ENCODE peak calls at places on chromosomes 6 and 20, in nine cellular contexts. U is activated T-helper 1 cell treated with Interleukin-2 at 50 U/mL for 16 hours; N is K562; Y is activated CD8-positive, alpha-beta memory T cell treated with anti-CD3 and anti-CD28 coated beads, Interleukin-2, amount 50 U/mL, for 4 hours; M is posterior cingulate gyrus; H is DMS79; V is globus pallidus; O is DMS 273 treated with DMSO at 0.1 percent for 48 hours; R is naive B cell. L is an unnamed sample.

GRCh38 chr20:49403911-49404310 is 78.6 kb downstream of the KCNB1 start:
- DNase-seq in H (no peak), N (no peak), U (no peak), O (no peak), Y (no peak), R (no peak), M (no peak), V (no peak), L (no peak)

GRCh38 chr6:33589723-33590530 is 9.9 kb upstream of the BAK1 start:
- DNase-seq in V (no peak), N (peak), U (no peak), M (no peak), O (no peak), H (peak), Y (peak), R (peak), L (peak)

GRCh38 chr6:34391711-34392496 is 565 bp downstream of the NUDT3 start:
- DNase-seq in N (peak), H (peak), U (peak), V (peak), Y (peak), M (peak), O (peak), R (peak), L (peak)

GRCh38 chr20:39269031-39269461 is 306.9 kb downstream of the DHX35 start:
- DNase-seq in R (peak), Y (peak), V (peak), U (no peak), H (no peak), N (peak), O (no peak), M (no peak), L (peak)

GRCh38 chr20:35489717-35490116 is 34.3 kb downstream of the CEP250 start:
- DNase-seq in R (no peak), V (no peak), M (no peak), O (no peak), H (no peak), Y (no peak), U (no peak), N (no peak), L (no peak)

GRCh38 chr20:47125553-47126373 is 230.7 kb downstream of the ZMYND8 start:
- DNase-seq in R (no peak), Y (no peak), O (peak), V (no peak), H (no peak), N (no peak), M (no peak), U (no peak), L (no peak)

GRCh38 chr20:44023515-44024371 is 109.1 kb downstream of the TOX2 start:
- DNase-seq in N (no peak), V (no peak), Y (no peak), R (no peak), H (no peak), O (no peak), M (no peak), U (no peak), L (no peak)

GRCh38 chr6:16238057-16238657 is at the start of gene GMPR:
- DNase-seq in H (no peak), U (peak), N (peak), V (no peak), R (peak), M (peak), Y (peak), O (peak), L (peak)

GRCh38 chr6:34585512-34586045 is 29.4 kb upstream of the SPDEF start:
- DNase-seq in O (no peak), Y (no peak), V (no peak), U (no peak), N (no peak), H (no peak), R (no peak), M (no peak), L (no peak)

GRCh38 chr6:7721654-7722053 is 4.2 kb upstream of the BMP6 start:
- DNase-seq in Y (no peak), U (no peak), O (no peak), N (peak), R (no peak), M (no peak), V (peak), H (no peak), L (no peak)

GRCh38 chr6:137218917-137219663 is at the start of gene IFNGR1:
- DNase-seq in R (peak), N (peak), V (peak), Y (peak), H (peak), O (peak), U (peak), M (peak), L (peak)

GRCh38 chr6:33419580-33420492 is at the start of gene SYNGAP1:
- DNase-seq in M (peak), N (peak), R (no peak), Y (peak), V (no peak), U (no peak), H (no peak), O (peak), L (no peak)

GRCh38 chr6:48916523-48917050 is 546.5 kb downstream of the MMUT start:
- DNase-seq in O (no peak), M (no peak), U (no peak), Y (no peak), R (no peak), N (no peak), V (no peak), H (no peak), L (no peak)

GRCh38 chr6:156876302-156876701 is 99.1 kb downstream of the ARID1B start:
- DNase-seq in M (no peak), V (peak), Y (no peak), H (no peak), N (peak), U (no peak), R (no peak), O (no peak), L (peak)

GRCh38 chr6:72425003-72425681 is 196.7 kb upstream of the KCNQ5 start:
- DNase-seq in N (no peak), Y (no peak), U (no peak), V (no peak), O (no peak), R (no peak), M (no peak), H (no peak), L (no peak)

GRCh38 chr6:109336221-109336955 is 45.9 kb downstream of the CD164 start:
- DNase-seq in R (no peak), Y (no peak), H (no peak), M (no peak), V (no peak), U (no peak), N (no peak), O (no peak), L (no peak)

GRCh38 chr6:138590796-138591709 is 91.8 kb upstream of the NHSL1 start:
- DNase-seq in N (peak), O (peak), V (peak), U (no peak), M (no peak), Y (no peak), R (peak), H (peak), L (peak)

GRCh38 chr6:73079611-73079955 is 145.7 kb downstream of the KHDC1L start:
- DNase-seq in Y (no peak), U (no peak), N (no peak), V (no peak), M (no peak), O (no peak), R (no peak), H (no peak), L (no peak)

GRCh38 chr6:125904871-125905270 is 51.7 kb upstream of the HINT3 start:
- DNase-seq in N (no peak), M (no peak), V (no peak), O (no peak), R (no peak), H (no peak), Y (peak), U (peak), L (no peak)

GRCh38 chr6:44831002-44831610 is 443.6 kb downstream of the CDC5L start:
- DNase-seq in O (no peak), U (no peak), N (no peak), M (no peak), Y (no peak), H (no peak), R (no peak), V (no peak), L (no peak)

GRCh38 chr6:159521962-159522361 is 171.1 kb downstream of the SOD2 start:
- DNase-seq in M (no peak), V (no peak), H (no peak), R (no peak), O (no peak), Y (no peak), N (no peak), U (no peak), L (no peak)

GRCh38 chr6:118344014-118344670 is 204.0 kb upstream of the PLN start:
- DNase-seq in H (no peak), M (no peak), V (no peak), R (no peak), Y (no peak), N (no peak), O (no peak), U (no peak), L (no peak)

GRCh38 chr6:79430913-79431312 is 106.3 kb downstream of the LCA5 start:
- DNase-seq in N (no peak), H (no peak), V (no peak), Y (no peak), U (no peak), M (no peak), R (no peak), O (no peak), L (no peak)

GRCh38 chr6:18861182-18861581 is 474.0 kb downstream of the RNF144B start:
- DNase-seq in Y (no peak), U (no peak), H (peak), N (no peak), R (no peak), M (no peak), V (no peak), O (peak), L (no peak)

GRCh38 chr20:34083781-34084180 is 28.3 kb downstream of the EIF2S2 start:
- DNase-seq in R (no peak), H (no peak), O (no peak), V (no peak), N (no peak), Y (no peak), M (no peak), U (no peak), L (no peak)

L was measured in HEK293T.